ENCODE peak calls at places on chromosomes 2 and 18, in four cellular contexts. P is substantia nigra, Y is upper lobe of right lung, E is epithelial cell of esophagus. C is an unnamed sample.

GRCh38 chr2:170660406-170660805 is 54.7 kb upstream of the SP5 start:
- DNase-seq in P (no peak), Y (no peak), E (no peak), C (no peak)

GRCh38 chr2:12168354-12169059 is 422.1 kb downstream of the LPIN1 start:
- DNase-seq in P (no peak), Y (no peak), E (peak), C (no peak)

GRCh38 chr2:119820275-119820674 is 60.6 kb downstream of the PTPN4 start:
- DNase-seq in P (no peak), Y (no peak), E (peak), C (no peak)

GRCh38 chr2:109230980-109231420 is 102.0 kb downstream of the SH3RF3 start:
- DNase-seq in P (no peak), Y (peak), E (no peak), C (no peak)

GRCh38 chr2:64656379-64656778 is 2.7 kb upstream of the SERTAD2 start:
- DNase-seq in P (no peak), Y (no peak), E (no peak), C (no peak)

GRCh38 chr2:97714950-97715652 is 1.7 kb downstream of the ZAP70 start:
- DNase-seq in P (no peak), Y (peak), E (no peak), C (no peak)

GRCh38 chr2:217903859-217904613 is 98.8 kb downstream of the TNS1 start:
- DNase-seq in P (peak), Y (peak), E (no peak), C (no peak)

GRCh38 chr2:217218269-217219140 is 358.6 kb upstream of the TNP1 start:
- DNase-seq in P (no peak), Y (no peak), E (peak), C (no peak)

GRCh38 chr2:131123192-131123591 is 18.1 kb downstream of the PLEKHB2 start:
- DNase-seq in P (no peak), Y (no peak), E (no peak), C (no peak)

GRCh38 chr2:218621007-218621406 is 13.3 kb downstream of the PLCD4 start:
- DNase-seq in P (no peak), Y (no peak), E (no peak), C (no peak)

GRCh38 chr2:21020031-21020667 is 23.7 kb downstream of the APOB start:
- DNase-seq in P (no peak), Y (no peak), E (no peak), C (no peak)

GRCh38 chr2:36362291-36362690 is 6.7 kb downstream of the CRIM1 start:
- DNase-seq in P (no peak), Y (no peak), E (peak), C (no peak)

GRCh38 chr18:9446839-9447238 is 28.5 kb upstream of the RALBP1 start:
- DNase-seq in P (no peak), Y (no peak), E (no peak), C (no peak)

GRCh38 chr18:28109781-28110460 is 67.0 kb downstream of the CDH2 start:
- DNase-seq in P (no peak), Y (no peak), E (no peak), C (no peak)

GRCh38 chr2:74227646-74228045 is 29.2 kb downstream of the MTHFD2 start:
- DNase-seq in P (no peak), Y (no peak), E (no peak), C (no peak)

GRCh38 chr18:43170586-43170985 is 55.1 kb upstream of the RIT2 start:
- DNase-seq in P (no peak), Y (no peak), E (no peak), C (no peak)

GRCh38 chr2:57941826-57942225 is 104.8 kb upstream of the VRK2 start:
- DNase-seq in P (no peak), Y (no peak), E (no peak), C (no peak)

GRCh38 chr18:10299686-10300085 is 154.7 kb upstream of the APCDD1 start:
- DNase-seq in P (no peak), Y (no peak), E (no peak), C (no peak)

GRCh38 chr2:207248702-207249355 is 83.1 kb upstream of the KLF7 start:
- DNase-seq in P (no peak), Y (no peak), E (peak), C (no peak)

GRCh38 chr2:27912512-27912911 is 22.0 kb downstream of the BABAM2 start:
- DNase-seq in P (no peak), Y (no peak), E (no peak), C (no peak)

GRCh38 chr2:229160180-229160579 is 110.9 kb downstream of the PID1 start:
- DNase-seq in P (no peak), Y (no peak), E (peak), C (no peak)

GRCh38 chr2:16330571-16331351 is 334.9 kb downstream of the CYRIA start:
- DNase-seq in P (no peak), Y (no peak), E (no peak), C (no peak)

GRCh38 chr2:40281021-40281940 is 170.6 kb downstream of the SLC8A1 start:
- DNase-seq in P (no peak), Y (no peak), E (peak), C (peak)

GRCh38 chr2:231680284-231680991 is 27.9 kb upstream of the PTMA start:
- DNase-seq in P (no peak), Y (peak), E (peak), C (no peak)

GRCh38 chr18:63477972-63478371 is 1.2 kb downstream of the SERPINB5 start:
- DNase-seq in P (no peak), Y (no peak), E (peak), C (no peak)

GRCh38 chr2:199316851-199317250 is 140.9 kb downstream of the SATB2 start:
- DNase-seq in P (no peak), Y (no peak), E (no peak), C (no peak)

GRCh38 chr2:240948905-240949790 is 43.0 kb downstream of the CROCC2 start:
- DNase-seq in P (no peak), Y (peak), E (no peak), C (no peak)

GRCh38 chr2:74333896-74334586 is 9.2 kb downstream of the SLC4A5 start:
- DNase-seq in P (no peak), Y (no peak), E (no peak), C (no peak)

GRCh38 chr2:48695991-48696390 is 59.5 kb downstream of the LHCGR start:
- DNase-seq in P (no peak), Y (no peak), E (no peak), C (no peak)

GRCh38 chr2:153055182-153055581 is 336.8 kb downstream of the ARL6IP6 start:
- DNase-seq in P (no peak), Y (no peak), E (no peak), C (no peak)

C was measured in epithelial cell of prostate.